ENCODE peak calls at places on chromosome 1, in five cellular contexts. D, Y, O, L and Z are unnamed samples.

GRCh38 chr1:159172599-159173291 is 1.3 kb downstream of the CADM3 start:
- DNase-seq in D (no peak), Y (peak; percentile 83), O (peak; percentile 57), L (no peak), Z (no peak)

GRCh38 chr1:31670583-31670944 is 25.9 kb upstream of the PEF1 start:
- DNase-seq in D (no peak), Y (no peak), O (no peak), L (no peak), Z (no peak)

GRCh38 chr1:23196627-23197328 is 20.5 kb downstream of the HTR1D start:
- DNase-seq in D (no peak), Y (no peak), O (no peak), L (peak; percentile 91), Z (no peak)

GRCh38 chr1:184222561-184223157 is 164.2 kb upstream of the C1orf21 start:
- DNase-seq in D (peak; percentile 64), Y (peak; percentile 43), O (peak; percentile 30), L (peak; percentile 29), Z (peak; percentile 25)

GRCh38 chr1:36076979-36077573 is 6.8 kb upstream of the TEKT2 start:
- DNase-seq in D (no peak), Y (no peak), O (no peak), L (no peak), Z (no peak)

GRCh38 chr1:236280438-236281285 is 1.1 kb downstream of the ERO1B start:
- DNase-seq in D (peak; percentile 18), Y (peak; percentile 23), O (no peak), L (no peak), Z (no peak)

GRCh38 chr1:179586107-179586823 is 5.4 kb upstream of the TDRD5 start:
- DNase-seq in D (peak; percentile 69), Y (peak; percentile 93), O (peak; percentile 59), L (no peak), Z (no peak)

GRCh38 chr1:205199090-205199930 is 12.2 kb downstream of the DSTYK start:
- DNase-seq in D (peak; percentile 66), Y (no peak), O (no peak), L (no peak), Z (no peak)

GRCh38 chr1:229556551-229556950 is 2.0 kb downstream of the ABCB10 start:
- DNase-seq in D (peak; percentile 57), Y (no peak), O (no peak), L (no peak), Z (peak; percentile 18)

GRCh38 chr1:150815871-150816270 is 7.8 kb upstream of the CTSK start:
- DNase-seq in D (no peak), Y (no peak), O (no peak), L (no peak), Z (no peak)

GRCh38 chr1:150826299-150826698 is 18.2 kb upstream of the CTSK start:
- DNase-seq in D (no peak), Y (no peak), O (no peak), L (no peak), Z (no peak)

GRCh38 chr1:150820710-150821521 is 12.9 kb upstream of the CTSK start:
- DNase-seq in D (no peak), Y (no peak), O (no peak), L (no peak), Z (no peak)
- TF ChIP-seq YY1 in D (no peak), Y (no peak), O (no peak), L (no peak), Z (no peak)

GRCh38 chr1:83705091-83705490 is 293.8 kb downstream of the TTLL7 start:
- DNase-seq in D (no peak), Y (no peak), O (no peak), L (no peak), Z (no peak)
- TF ChIP-seq YY1 in D (no peak), Y (no peak), O (no peak), L (no peak), Z (no peak)

DNA sequence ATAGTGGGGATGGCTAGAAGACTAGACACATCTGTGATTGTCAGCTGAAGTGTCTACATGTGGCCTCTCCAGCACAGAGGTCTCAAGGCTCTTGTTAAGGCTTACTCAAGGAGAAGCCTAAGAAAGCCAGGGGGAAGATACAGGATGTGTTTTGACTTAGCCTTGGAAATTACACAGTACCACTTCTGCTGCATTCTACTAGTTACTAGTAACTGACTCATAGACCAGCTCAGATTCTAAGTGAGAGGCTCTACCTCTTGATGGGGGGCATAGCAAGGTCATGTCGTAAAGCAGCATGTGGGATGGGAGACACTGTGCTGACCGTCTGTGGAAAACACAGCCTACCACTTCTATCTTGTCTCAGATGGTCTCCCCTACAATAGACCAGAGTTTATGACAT is 99.5 kb downstream of the UBE2U start:
- DNase-seq in D (no peak), Y (no peak), O (no peak), L (no peak), Z (no peak)
- TF ChIP-seq YY1 in D (no peak), Y (no peak), O (no peak), L (no peak), Z (no peak)

GRCh38 chr1:84073266-84073665 is 70.8 kb upstream of the PRKACB start:
- DNase-seq in D (no peak), Y (no peak), O (no peak), L (no peak), Z (no peak)

GRCh38 chr1:84077476-84078107 is 66.5 kb upstream of the PRKACB start:
- DNase-seq in D (peak; percentile 83), Y (peak; percentile 99), O (peak; percentile 70), L (peak; percentile 38), Z (peak; percentile 47)

GRCh38 chr1:84078824-84079167 is 65.3 kb upstream of the PRKACB start:
- DNase-seq in D (no peak), Y (no peak), O (no peak), L (no peak), Z (no peak)

GRCh38 chr1:84083321-84083720 is 60.8 kb upstream of the PRKACB start:
- DNase-seq in D (no peak), Y (peak; percentile 9), O (no peak), L (no peak), Z (no peak)

GRCh38 chr1:84078108-84078823 is 65.8 kb upstream of the PRKACB start:
- DNase-seq in D (peak; percentile 54), Y (no peak), O (no peak), L (no peak), Z (no peak)
- TF ChIP-seq YY1 in D (no peak), Y (no peak), O (no peak), L (no peak), Z (no peak)